ENCODE peak calls at places on chromosomes 1 and 21, in nine cellular contexts. Y, A, T, W, R, M, Z, N and L are unnamed samples.

GRCh38 chr1:115650961-115651360 is 9.2 kb downstream of the VANGL1 start:
- DNase-seq in A (no peak), N (no peak), W (no peak), T (no peak), Y (no peak), M (no peak), Z (no peak), R (no peak), L (no peak)

GRCh38 chr1:153779781-153780541 is 4.8 kb downstream of the SLC27A3 start:
- DNase-seq in R (no peak), A (no peak), Z (no peak), Y (peak; percentile 59), N (no peak), M (no peak), T (no peak), W (no peak), L (no peak)

GRCh38 chr1:193614817-193615216 is 428.4 kb upstream of the B3GALT2 start:
- DNase-seq in T (no peak), N (no peak), W (no peak), M (no peak), A (no peak), Y (peak; percentile 81), R (no peak), Z (peak; percentile 61), L (peak; percentile 65)

GRCh38 chr1:77126309-77126708 is 92.9 kb downstream of the PIGK start:
- DNase-seq in T (no peak), N (no peak), M (peak; percentile 39), A (peak; percentile 61), R (no peak), W (peak; percentile 75), Y (peak; percentile 72), Z (peak; percentile 54), L (peak; percentile 17)

GRCh38 chr1:214720561-214720960 is 117.6 kb downstream of the CENPF start:
- DNase-seq in M (no peak), A (no peak), T (no peak), Y (no peak), R (no peak), N (no peak), Z (no peak), W (no peak), L (no peak)

GRCh38 chr1:186849271-186849671 is 20.5 kb downstream of the PLA2G4A start:
- DNase-seq in W (no peak), T (no peak), M (peak; percentile 73), Z (no peak), A (no peak), N (no peak), Y (no peak), R (no peak), L (no peak)

GRCh38 chr1:55421317-55421716 is 206.2 kb upstream of the USP24 start:
- DNase-seq in N (no peak), R (no peak), Z (no peak), A (no peak), T (no peak), W (no peak), Y (peak; percentile 14), M (no peak), L (no peak)

GRCh38 chr1:194289569-194290266 is 1103.3 kb upstream of the B3GALT2 start:
- DNase-seq in N (peak; percentile 32), W (no peak), M (peak; percentile 5), R (no peak), A (no peak), Y (no peak), T (peak; percentile 88), Z (no peak), L (no peak)

GRCh38 chr1:9317591-9318331 is 25.1 kb downstream of the SPSB1 start:
- DNase-seq in R (no peak), T (no peak), Y (peak; percentile 83), Z (peak; percentile 90), W (no peak), N (no peak), A (no peak), M (no peak), L (no peak)

GRCh38 chr1:235127203-235127602 is 1.4 kb downstream of the TOMM20 start:
- DNase-seq in A (no peak), R (no peak), T (no peak), N (no peak), W (no peak), M (no peak), Y (peak; percentile 41), Z (no peak), L (no peak)

GRCh38 chr1:150082494-150082893 is 14.9 kb downstream of the VPS45 start:
- DNase-seq in A (no peak), T (no peak), R (no peak), Y (no peak), M (no peak), Z (no peak), W (no peak), N (no peak), L (no peak)

GRCh38 chr1:19313636-19313959 is 1.5 kb downstream of the SLC66A1 start:
- DNase-seq in N (no peak), Y (no peak), A (no peak), T (no peak), R (no peak), Z (no peak), M (no peak), W (no peak), L (no peak)

GRCh38 chr1:6088956-6089355 is 43.3 kb downstream of the KCNAB2 start:
- DNase-seq in R (no peak), Y (no peak), W (no peak), T (no peak), Z (no peak), A (no peak), N (no peak), M (no peak), L (no peak)

GRCh38 chr1:215146252-215146975 is 63.9 kb downstream of the KCNK2 start:
- DNase-seq in Y (peak; percentile 55), Z (peak; percentile 22), R (no peak), N (no peak), A (no peak), M (peak; percentile 40), W (peak; percentile 5), T (no peak), L (peak; percentile 44)

GRCh38 chr1:243343970-243344749 is 88.3 kb downstream of the SDCCAG8 start:
- DNase-seq in A (peak; percentile 47), Z (peak; percentile 42), W (peak; percentile 100), Y (peak; percentile 51), R (no peak), T (peak; percentile 36), M (peak; percentile 6), N (no peak), L (peak; percentile 43)

GRCh38 chr1:92747735-92748134 is 37.2 kb downstream of the EVI5 start:
- DNase-seq in N (no peak), W (no peak), Z (no peak), Y (no peak), M (no peak), R (no peak), A (no peak), T (no peak), L (no peak)

GRCh38 chr1:109383850-109384249 is 13.9 kb downstream of the SORT1 start:
- DNase-seq in R (no peak), W (no peak), A (no peak), Y (no peak), Z (no peak), N (no peak), M (no peak), T (no peak), L (no peak)

GRCh38 chr1:202733251-202733650 is 23.0 kb upstream of the SYT2 start:
- DNase-seq in R (no peak), Z (no peak), W (no peak), T (no peak), M (no peak), Y (no peak), N (no peak), A (no peak), L (no peak)

GRCh38 chr1:224559971-224560728 is 56.0 kb upstream of the CNIH3 start:
- DNase-seq in W (no peak), T (no peak), N (no peak), A (no peak), R (no peak), Y (no peak), M (no peak), Z (no peak), L (no peak)

GRCh38 chr1:60746278-60746761 is 336.0 kb upstream of the NFIA start:
- DNase-seq in Z (no peak), R (peak; percentile 76), M (no peak), N (no peak), A (no peak), W (peak; percentile 80), Y (no peak), T (no peak), L (no peak)

GRCh38 chr21:35024475-35024874 is 24.6 kb downstream of the RUNX1 start:
- DNase-seq in N (no peak), T (no peak), Y (no peak), Z (no peak), A (no peak), M (no peak), W (no peak), R (no peak), L (no peak)

GRCh38 chr1:56430141-56430839 is 149.1 kb downstream of the PLPP3 start:
- DNase-seq in Z (no peak), M (no peak), R (no peak), N (no peak), W (no peak), A (no peak), Y (no peak), T (no peak), L (no peak)

GRCh38 chr21:31108969-31109368 is 70.7 kb upstream of the KRTAP19-8 start:
- DNase-seq in R (no peak), T (no peak), W (peak; percentile 27), Z (no peak), M (no peak), A (no peak), Y (no peak), N (no peak), L (no peak)

GRCh38 chr1:175679931-175680652 is 63.3 kb downstream of the TNR start:
- DNase-seq in R (peak; percentile 33), T (no peak), A (no peak), N (no peak), M (no peak), Y (no peak), Z (no peak), W (no peak), L (no peak)

GRCh38 chr1:107327446-107327845 is 186.6 kb downstream of the NTNG1 start:
- DNase-seq in W (no peak), N (no peak), A (no peak), Y (no peak), R (no peak), Z (no peak), M (no peak), T (no peak), L (no peak)

GRCh38 chr1:83490988-83491387 is 507.9 kb downstream of the TTLL7 start:
- DNase-seq in T (no peak), N (no peak), M (no peak), Z (no peak), R (no peak), A (no peak), W (no peak), Y (no peak), L (no peak)

GRCh38 chr1:236303675-236304074 is 21.9 kb upstream of the ERO1B start:
- DNase-seq in R (no peak), Y (no peak), M (no peak), W (no peak), Z (no peak), A (no peak), T (no peak), N (no peak), L (no peak)

GRCh38 chr1:154809436-154810413 is 60.4 kb downstream of the KCNN3 start:
- DNase-seq in M (peak; percentile 40), Z (peak; percentile 52), W (no peak), A (no peak), R (no peak), Y (peak; percentile 62), T (no peak), N (no peak), L (peak; percentile 57)

GRCh38 chr21:17925900-17926299 is 106.7 kb upstream of the C21orf91 start:
- DNase-seq in R (no peak), Y (peak; percentile 17), W (peak; percentile 10), T (no peak), M (peak; percentile 6), N (no peak), Z (peak; percentile 28), A (no peak), L (peak; percentile 12)

GRCh38 chr1:1678581-1679380 is 13.8 kb downstream of the SLC35E2B start:
- DNase-seq in Z (no peak), T (no peak), R (no peak), W (no peak), Y (no peak), M (peak; percentile 12), A (no peak), N (peak; percentile 21), L (no peak)

GRCh38 chr1:14003552-14003951 is 303.6 kb downstream of the PRDM2 start:
- DNase-seq in Y (no peak), T (no peak), M (no peak), A (no peak), W (no peak), R (no peak), Z (no peak), N (no peak), L (no peak)